ENCODE peak calls at places on chromosomes 1 and 21, in five cellular contexts. C is choroid plexus epithelial cell; Z is CD8-positive, alpha-beta T cell; B is fibroblast of mammary gland; S is HCT116. F is an unnamed sample.

GRCh38 chr1:231526536-231526935 is 1.9 kb upstream of the TSNAX start:
- DNase-seq in B (no peak), S (no peak), C (no peak), Z (no peak), F (no peak)

GRCh38 chr1:164780863-164781262 is 221.9 kb downstream of the PBX1 start:
- DNase-seq in B (peak; percentile 98), C (peak; percentile 90), S (no peak), Z (no peak), F (peak; percentile 85)

GRCh38 chr1:21284206-21285137 is 5.8 kb downstream of the ECE1 start:
- DNase-seq in C (no peak), Z (no peak), B (no peak), S (no peak), F (no peak)

GRCh38 chr1:194658090-194658439 is 1471.7 kb upstream of the B3GALT2 start:
- DNase-seq in C (peak; percentile 18), Z (no peak), B (peak; percentile 3), S (peak; percentile 42), F (peak; percentile 75)

GRCh38 chr1:151867785-151868403 is 14.4 kb upstream of the THEM5 start:
- DNase-seq in C (peak; percentile 88), S (no peak), Z (no peak), B (peak; percentile 90), F (no peak)

GRCh38 chr1:244200596-244200995 is 149.5 kb downstream of the ZBTB18 start:
- DNase-seq in Z (no peak), C (no peak), B (no peak), S (no peak), F (no peak)

GRCh38 chr1:96999191-96999590 is 277.6 kb downstream of the PTBP2 start:
- DNase-seq in B (no peak), Z (no peak), C (no peak), S (no peak), F (no peak)

GRCh38 chr1:116151739-116152576 is 40.8 kb downstream of the MAB21L3 start:
- DNase-seq in C (peak; percentile 69), S (peak; percentile 26), B (peak; percentile 66), Z (peak; percentile 68), F (peak; percentile 9)

GRCh38 chr1:177646757-177647730 is 322.8 kb downstream of the SEC16B start:
- DNase-seq in Z (no peak), C (no peak), B (no peak), S (no peak), F (no peak)

GRCh38 chr1:152459596-152460528 is 45.8 kb upstream of the CRNN start:
- DNase-seq in Z (peak; percentile 64), C (peak; percentile 79), S (peak; percentile 64), B (peak; percentile 67), F (no peak)

GRCh38 chr21:31557956-31558838 is 101.3 kb upstream of the SOD1 start:
- DNase-seq in S (no peak), B (no peak), Z (peak; percentile 20), C (peak; percentile 40), F (no peak)

GRCh38 chr1:32486463-32487113 is 21.7 kb downstream of the ZBTB8B start:
- DNase-seq in S (no peak), C (no peak), B (no peak), Z (no peak), F (no peak)

GRCh38 chr1:69911301-69911801 is 294.0 kb downstream of the LRRC40 start:
- DNase-seq in C (peak; percentile 92), S (no peak), Z (no peak), B (peak; percentile 93), F (peak; percentile 74)

GRCh38 chr1:43584203-43584602 is 53.5 kb downstream of the PTPRF start:
- DNase-seq in C (no peak), S (no peak), Z (no peak), B (no peak), F (no peak)
- H3K4me3 ChIP-seq in C (no peak overlapping the region), S (no peak overlapping the region), Z (no peak overlapping the region), B (no peak overlapping the region), F (no peak overlapping the region)

DNA sequence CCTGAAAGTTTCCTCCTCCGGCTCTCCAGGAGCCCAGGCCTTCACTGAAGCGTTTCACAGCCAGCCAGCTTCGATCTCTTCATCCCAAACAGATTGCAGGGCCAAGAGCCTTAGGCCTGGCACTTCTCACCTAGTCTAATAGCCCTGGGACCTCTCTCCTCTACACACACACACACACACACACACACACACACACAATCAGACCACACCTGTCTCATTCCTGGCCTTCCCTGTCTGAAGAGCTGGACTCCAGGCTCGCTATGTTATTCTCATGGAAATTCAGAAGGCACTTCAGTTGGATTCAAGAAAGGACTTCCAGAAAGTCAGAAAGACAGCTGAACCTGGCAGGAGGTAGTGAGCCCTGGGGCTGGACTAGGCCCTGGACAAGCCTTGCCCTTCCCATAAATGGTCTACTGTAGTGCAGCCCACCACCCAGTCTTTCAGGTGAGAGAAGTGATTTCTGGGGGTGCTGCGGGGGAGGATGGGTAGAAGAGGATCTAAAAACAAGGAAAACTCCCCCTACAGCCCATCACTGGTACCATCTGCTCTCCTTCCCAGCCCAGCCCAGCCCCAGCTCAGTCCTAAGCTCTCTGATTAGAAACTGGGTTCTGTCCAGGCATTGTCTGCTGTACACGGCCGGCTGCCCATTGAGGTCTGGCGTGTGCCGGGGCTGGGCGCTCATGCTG is 2.7 kb downstream of the KIF21B start:
- DNase-seq in Z (no peak), B (no peak), S (no peak), C (peak; percentile 53), F (no peak)
- TF ChIP-seq CTCF in Z (no peak), B (peak; percentile 30), S (peak; percentile 44), C (peak; percentile 59), F (peak; percentile 22)

DNA sequence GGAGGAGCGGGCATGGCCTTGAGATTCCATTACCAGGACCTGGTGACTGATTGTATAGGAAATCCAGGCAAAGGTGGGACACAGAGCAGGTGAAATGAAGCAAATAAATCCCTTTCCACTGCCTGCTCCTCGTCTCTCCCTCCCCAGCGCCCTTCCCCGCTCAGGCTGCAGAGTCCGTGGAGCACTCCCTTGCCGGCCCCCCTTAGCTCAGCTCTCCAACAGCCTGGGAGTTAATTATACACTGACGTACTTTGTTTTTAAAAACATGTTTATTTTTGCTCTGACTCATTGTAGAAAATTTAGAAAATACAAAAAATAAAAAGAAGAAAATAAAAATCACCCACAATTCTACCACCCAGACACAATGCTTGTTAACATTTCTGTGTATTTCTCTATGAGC is 61.7 kb downstream of the LGR6 start:
- DNase-seq in C (no peak), S (no peak), B (no peak), Z (no peak), F (no peak)
- H3K4me3 ChIP-seq in C (no peak overlapping the region), S (no peak overlapping the region), B (no peak overlapping the region), Z (no peak overlapping the region), F (no peak overlapping the region)

DNA sequence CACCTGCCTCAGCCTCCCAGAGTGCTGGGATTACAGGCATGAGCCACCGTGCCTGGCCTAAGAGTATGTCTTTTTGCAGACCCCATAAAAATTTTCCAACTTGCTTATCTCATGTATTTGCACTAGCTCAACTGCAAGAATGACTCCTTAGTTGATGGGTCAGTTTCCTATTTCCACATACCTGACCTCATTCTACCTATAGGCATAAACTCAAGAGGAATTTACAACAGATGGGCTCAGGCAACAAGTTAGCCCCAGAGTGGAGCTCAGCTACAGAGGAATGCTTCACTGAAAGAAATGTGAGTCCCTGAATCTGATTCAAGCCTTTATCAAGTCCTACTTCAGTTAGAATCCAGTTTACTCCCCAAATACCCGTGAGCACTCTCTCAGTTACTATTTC is 5.3 kb upstream of the SLC37A1 start:
- DNase-seq in Z (no peak), C (no peak), B (no peak), S (no peak), F (no peak)
- TF ChIP-seq CTCF in Z (no peak), C (no peak), B (no peak), S (no peak), F (no peak)

GRCh38 chr1:63319069-63320023 is 3.0 kb upstream of the FOXD3 start:
- DNase-seq in S (no peak), C (no peak), B (no peak), Z (no peak), F (no peak)

GRCh38 chr1:63320024-63320799 is 2.2 kb upstream of the FOXD3 start:
- DNase-seq in S (no peak), B (no peak), C (no peak), Z (no peak), F (no peak)

GRCh38 chr1:63317814-63318156 is 4.6 kb upstream of the FOXD3 start:
- DNase-seq in S (no peak), B (no peak), C (no peak), Z (no peak), F (no peak)

GRCh38 chr1:63317007-63317813 is 5.2 kb upstream of the FOXD3 start:
- DNase-seq in C (peak; percentile 59), S (peak; percentile 78), Z (no peak), B (peak; percentile 63), F (no peak)

DNA sequence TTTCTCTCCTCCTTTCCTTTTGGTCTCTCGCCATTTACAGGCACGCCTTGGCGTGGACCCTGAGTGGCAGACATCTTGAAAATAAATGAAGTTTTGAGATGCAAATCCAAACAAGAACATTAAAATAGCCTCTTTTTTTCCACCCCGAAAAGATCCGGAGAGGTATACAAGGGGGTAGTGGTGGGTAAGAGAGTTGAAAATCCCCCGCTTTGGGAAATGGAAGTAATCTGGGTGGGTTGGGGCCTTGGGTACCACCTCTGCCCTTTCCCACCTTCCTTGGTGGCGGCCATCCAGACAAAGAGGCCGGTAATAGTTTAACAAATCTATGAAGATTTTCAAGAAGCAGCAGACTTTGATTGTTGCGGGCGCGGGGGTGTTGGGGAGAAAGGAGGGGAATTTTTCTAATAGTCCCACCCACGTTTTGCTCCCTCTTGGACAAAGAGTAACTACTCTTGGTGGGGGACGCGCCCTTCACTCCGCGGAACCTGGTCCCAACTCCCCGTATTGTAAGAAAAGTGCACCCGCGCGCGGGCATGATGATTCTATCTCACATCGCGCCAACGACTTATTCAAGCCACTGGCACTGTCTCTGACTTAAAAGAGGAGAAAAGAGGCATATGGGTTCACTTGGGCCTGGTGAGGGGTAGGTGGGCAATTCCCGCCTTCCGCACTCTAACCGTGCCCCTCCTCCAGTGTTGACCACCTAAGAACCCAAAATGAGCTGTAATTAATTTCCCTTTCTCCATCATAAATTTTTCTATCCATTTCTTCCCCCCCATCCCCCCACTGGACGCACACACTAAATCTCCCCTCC is 3.9 kb upstream of the FOXD3 start:
- DNase-seq in S (no peak), C (no peak), B (no peak), Z (no peak), F (no peak)
- H3K4me3 ChIP-seq in S (no peak overlapping the region), C (no peak overlapping the region), B (no peak overlapping the region), Z (no peak overlapping the region), F (no peak overlapping the region)

DNA sequence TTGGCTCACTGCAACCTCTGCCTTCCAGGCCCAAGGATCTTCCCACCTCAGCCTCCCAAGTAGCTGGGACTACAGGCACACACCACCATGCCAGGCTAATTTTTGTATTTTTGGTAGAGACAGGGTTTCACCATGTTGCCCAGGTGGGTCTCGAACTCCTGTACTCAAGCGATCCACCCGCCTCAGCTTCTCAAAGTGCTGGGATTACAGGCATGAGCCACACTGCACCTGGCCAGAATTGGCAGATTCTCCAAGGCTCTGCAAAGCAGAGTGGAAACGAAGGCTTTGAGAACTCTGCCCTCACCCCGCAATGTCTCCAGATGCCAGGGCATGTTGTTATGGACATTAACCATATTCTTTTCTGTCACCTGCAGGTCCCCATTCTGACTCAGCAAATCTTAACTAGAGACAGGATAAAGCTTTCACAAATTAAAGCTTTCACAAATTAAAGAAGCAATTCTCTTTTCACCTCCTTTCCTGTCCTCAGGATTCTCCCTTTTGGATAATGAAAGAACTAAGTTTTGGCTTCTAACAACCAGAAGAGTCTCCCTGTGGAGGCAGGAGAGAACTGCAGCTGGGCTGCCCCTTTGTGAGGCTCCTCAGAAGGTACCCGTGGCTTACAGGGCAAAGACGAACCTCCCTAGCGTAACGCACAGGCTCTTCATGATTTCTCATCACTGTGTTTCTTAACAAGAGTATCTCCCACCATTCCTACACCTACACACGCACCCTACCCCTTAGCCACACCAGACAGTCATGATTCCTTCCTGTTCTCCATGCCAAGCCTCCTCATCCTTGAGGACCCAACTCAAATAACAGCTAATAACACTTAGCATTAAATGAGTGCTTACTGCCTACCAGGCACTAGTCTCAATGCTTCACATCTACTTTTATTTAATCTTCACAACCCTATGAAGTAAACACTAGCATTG is 29.8 kb downstream of the GPA33 start:
- DNase-seq in S (no peak), B (no peak), C (peak; percentile 30), Z (no peak), F (no peak)
- TF ChIP-seq CTCF in S (peak; percentile 29), B (peak; percentile 24), C (peak; percentile 62), Z (no peak), F (peak; percentile 20)

F was measured in BJ.